ENCODE peak calls at places on chromosomes 6 and 20, in nine cellular contexts. D is heart left ventricle, Q is IMR-90, J is A549, Y is lower lobe of right lung, N is BE2C, K is pancreas, T is psoas muscle, O is NB4. X is an unnamed sample.
A peak's percentile ranks its signal among the peaks of the same experiment; 100 is the strongest.

GRCh38 chr6:87945181-87945580 is 102.5 kb upstream of the SPACA1 start:
- DNase-seq in N (no peak), T (no peak), O (no peak), D (no peak), K (no peak), Q (no peak), J (no peak), Y (no peak), X (no peak)

GRCh38 chr6:157519255-157520116 is 138.5 kb downstream of the ZDHHC14 start:
- DNase-seq in Y (no peak), O (no peak), D (no peak), N (no peak), Q (no peak), K (no peak), J (no peak), T (no peak), X (no peak)

GRCh38 chr6:88380083-88380482 is 213.9 kb upstream of the CNR1 start:
- DNase-seq in D (peak; percentile 6), N (no peak), Q (peak; percentile 18), J (peak; percentile 9), O (peak; percentile 58), Y (peak; percentile 54), T (peak; percentile 61), K (peak; percentile 16), X (peak; percentile 77)

GRCh38 chr6:3646616-3647362 is 104.7 kb downstream of the PXDC1 start:
- DNase-seq in O (no peak), Y (no peak), K (no peak), N (no peak), T (no peak), D (no peak), J (no peak), Q (no peak), X (no peak)

GRCh38 chr6:24926192-24926591 is 9.6 kb downstream of the RIPOR2 start:
- DNase-seq in J (no peak), T (no peak), N (no peak), Y (no peak), Q (no peak), O (no peak), D (no peak), K (no peak), X (no peak)

GRCh38 chr6:7050911-7051779 is 56.6 kb upstream of the RREB1 start:
- DNase-seq in N (peak; percentile 24), K (peak; percentile 56), Y (peak; percentile 78), D (peak; percentile 43), O (peak; percentile 93), Q (peak; percentile 82), J (no peak), T (peak; percentile 76), X (peak; percentile 57)

GRCh38 chr20:19074828-19075516 is 137.5 kb upstream of the SLC24A3 start:
- DNase-seq in Q (no peak), T (no peak), Y (peak; percentile 63), K (no peak), J (no peak), D (no peak), N (no peak), O (peak; percentile 98), X (no peak)

GRCh38 chr20:1367479-1367878 is 25.4 kb downstream of the FKBP1A start:
- DNase-seq in O (no peak), Y (no peak), K (no peak), N (no peak), T (no peak), J (no peak), Q (no peak), D (no peak), X (no peak)

GRCh38 chr20:54017846-54018245 is 52.5 kb downstream of the BCAS1 start:
- DNase-seq in J (no peak), T (no peak), Y (no peak), N (no peak), Q (no peak), D (no peak), K (no peak), O (no peak), X (no peak)

GRCh38 chr6:15317934-15318902 is 72.3 kb downstream of the JARID2 start:
- DNase-seq in O (no peak), D (no peak), T (no peak), Q (peak; percentile 48), Y (no peak), N (no peak), J (no peak), K (no peak), X (no peak)

GRCh38 chr6:71294121-71294523 is 5.5 kb downstream of the OGFRL1 start:
- DNase-seq in Q (peak; percentile 92), O (no peak), D (no peak), N (no peak), J (no peak), Y (no peak), K (peak; percentile 21), T (no peak), X (peak; percentile 93)

GRCh38 chr20:46135856-46136633 is 17.9 kb downstream of the CD40 start:
- DNase-seq in Y (no peak), Q (no peak), T (no peak), N (no peak), J (no peak), O (no peak), D (no peak), K (no peak), X (no peak)

GRCh38 chr20:48651271-48651670 is 176.5 kb downstream of the PREX1 start:
- DNase-seq in Y (peak; percentile 43), T (no peak), O (no peak), D (no peak), N (no peak), Q (no peak), J (no peak), K (no peak), X (no peak)

GRCh38 chr6:107115695-107116327 is 496 bp upstream of the BEND3 start:
- DNase-seq in K (peak; percentile 60), T (no peak), Q (no peak), D (peak; percentile 18), Y (no peak), N (peak; percentile 87), J (peak; percentile 35), O (peak; percentile 89), X (peak; percentile 33)

DNA sequence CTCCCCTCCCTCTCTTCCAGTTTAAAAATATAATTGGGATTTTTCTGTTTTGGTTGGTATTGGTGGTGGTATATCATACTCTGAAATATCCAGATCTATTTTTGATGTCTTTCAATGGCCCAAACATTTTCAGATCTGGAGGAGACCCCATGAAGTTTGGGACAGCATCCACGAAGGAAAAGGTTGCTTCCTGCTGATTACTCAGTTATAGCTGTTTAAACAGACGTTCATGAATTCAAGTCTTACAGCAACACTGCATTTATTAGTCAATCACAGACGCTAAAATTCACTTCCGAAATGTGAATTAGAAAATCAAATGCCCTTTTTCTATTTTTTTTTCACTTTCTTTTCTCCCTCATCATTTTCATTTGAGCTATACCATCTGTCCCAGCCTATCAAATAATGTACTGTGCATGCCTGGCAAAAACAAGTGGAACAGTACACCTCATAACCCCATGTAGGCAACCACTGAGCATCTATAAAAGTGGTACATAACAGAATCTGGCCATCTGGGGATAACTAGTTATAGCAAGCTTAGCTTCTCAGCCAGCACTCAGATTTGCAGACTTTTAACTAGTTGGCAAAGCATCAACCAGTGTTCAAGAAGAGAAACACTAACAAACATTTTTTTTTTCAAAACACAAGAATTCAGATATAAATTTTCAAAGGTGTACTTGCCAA is 124.5 kb downstream of the HIVEP2 start:
- DNase-seq in Q (no peak), T (no peak), N (no peak), J (no peak), D (no peak), K (no peak), Y (no peak), O (no peak), X (no peak)
- H3K4me3 ChIP-seq in Q (no peak overlapping the region), T (peak overlapping the region; percentile 54), N (peak overlapping the region; percentile 48), J (no peak overlapping the region), D (peak overlapping the region; percentile 44), K (no peak overlapping the region), Y (peak overlapping the region; percentile 52), O (no peak overlapping the region), X (no peak overlapping the region)

GRCh38 chr20:60037120-60037499 is 78.9 kb downstream of the CDH26 start:
- DNase-seq in Q (peak; percentile 59), D (no peak), Y (no peak), N (no peak), O (peak; percentile 48), K (no peak), T (no peak), J (peak; percentile 22), X (peak; percentile 31)
- TF ChIP-seq CTCF in Q (peak; percentile 51), D (no peak), Y (no peak), N (peak; percentile 4), O (peak; percentile 13), K (no peak), T (no peak), J (no peak), X (peak; percentile 35)

DNA sequence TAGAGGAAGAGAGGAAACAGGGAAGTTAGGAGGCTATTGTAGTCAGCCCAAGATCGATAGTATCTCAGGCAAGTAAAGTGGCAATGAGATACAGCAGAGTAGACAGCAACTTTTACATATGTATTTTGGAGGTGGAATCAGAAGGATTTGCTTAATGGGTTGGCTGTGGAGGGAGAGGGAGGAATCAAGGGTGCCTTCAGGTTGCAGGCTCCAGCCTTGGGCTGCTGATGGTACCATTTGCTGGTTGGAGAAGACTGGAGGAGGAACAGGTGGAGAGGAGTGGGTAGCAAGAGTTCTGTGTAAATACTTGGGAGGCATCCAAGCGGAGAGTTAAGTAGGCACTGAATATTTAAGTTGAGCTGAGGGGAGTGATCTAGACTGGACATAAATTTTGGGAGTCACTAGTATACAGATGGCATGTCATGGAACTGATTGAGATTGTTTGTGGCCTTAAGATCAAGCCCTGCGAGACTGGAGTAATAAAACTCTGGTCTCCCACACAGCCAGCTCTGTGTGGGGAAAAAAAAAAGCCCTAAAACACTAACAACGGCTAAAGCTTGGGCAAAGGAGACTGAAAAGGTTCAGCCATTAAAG is 5.3 kb downstream of the BICRAL start:
- DNase-seq in O (no peak), K (no peak), Q (no peak), T (no peak), Y (no peak), J (no peak), D (no peak), N (no peak), X (no peak)
- H3K4me3 ChIP-seq in O (no peak overlapping the region), K (no peak overlapping the region), Q (no peak overlapping the region), T (peak overlapping the region; percentile 90), Y (no peak overlapping the region), J (no peak overlapping the region), D (no peak overlapping the region), N (no peak overlapping the region), X (no peak overlapping the region)

DNA sequence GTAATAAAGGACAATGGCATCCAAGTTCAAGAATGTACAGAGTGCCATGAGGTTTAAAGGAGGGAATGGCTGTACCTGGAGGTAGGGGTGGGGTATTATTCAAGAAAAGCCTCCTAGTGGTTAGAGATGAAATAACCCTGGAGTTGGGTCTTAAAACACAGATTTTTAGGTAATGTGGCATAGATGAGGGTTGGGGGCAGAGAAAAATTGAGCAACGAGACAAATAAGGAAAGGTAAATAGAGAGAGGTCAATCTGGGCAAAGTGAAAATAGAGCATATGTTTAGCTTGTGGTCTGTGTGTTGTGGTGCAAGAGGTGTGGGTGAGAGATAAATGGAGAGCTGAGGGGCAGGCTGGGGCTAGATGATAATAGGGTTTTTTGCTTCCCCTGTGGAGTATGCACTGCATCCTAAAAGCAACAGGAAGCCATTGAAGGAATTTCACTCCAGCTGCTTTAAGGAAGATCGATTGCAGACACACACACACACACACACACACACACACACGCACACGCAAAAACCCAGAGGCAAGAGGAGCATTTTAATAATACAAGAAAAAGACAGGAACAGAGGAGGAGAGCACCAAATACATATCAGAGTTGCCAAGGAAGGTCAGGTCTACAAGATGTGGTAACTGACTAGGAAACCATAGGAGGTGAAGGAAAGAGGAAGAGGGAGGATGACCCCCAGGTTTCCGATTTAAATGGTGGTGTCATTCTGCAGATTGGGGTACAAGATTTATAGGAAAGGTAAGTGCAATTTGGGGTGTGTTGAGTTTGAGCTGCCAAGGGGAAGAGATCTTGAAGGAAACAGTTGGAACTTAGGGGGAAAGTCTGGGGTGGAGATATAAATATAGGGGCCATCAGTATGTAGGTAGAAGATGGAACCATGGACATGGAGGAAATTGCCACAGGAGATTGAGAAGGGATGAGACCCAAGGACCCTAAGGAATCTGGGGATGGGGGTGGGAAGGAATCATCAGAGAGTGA is 31.3 kb upstream of the ADGRF1 start:
- DNase-seq in N (no peak), D (no peak), Y (no peak), K (no peak), O (no peak), J (peak; percentile 9), T (no peak), Q (no peak), X (no peak)
- TF ChIP-seq CTCF in N (peak; percentile 48), D (no peak), Y (no peak), K (no peak), O (peak; percentile 34), J (no peak), T (no peak), Q (peak; percentile 2), X (no peak)

X was measured in foreskin fibroblast.